ENCODE peak calls at places on chromosomes 3 and 15, in five cellular contexts. F, V, K, E and U are unnamed samples.

GRCh38 chr3:56590814-56591213 is 33.8 kb downstream of the CCDC66 start:
- ATAC-seq in E (no peak), V (no peak), F (no peak), K (no peak), U (no peak)

GRCh38 chr3:57977755-57978715 is 30.2 kb upstream of the FLNB start:
- ATAC-seq in E (no peak), F (no peak), K (peak), V (no peak), U (no peak)

GRCh38 chr3:23615068-23615467 is 190.7 kb upstream of the UBE2E1 start:
- ATAC-seq in V (no peak), K (no peak), E (no peak), F (no peak), U (no peak)

GRCh38 chr15:81211376-81211775 is 14.7 kb downstream of the IL16 start:
- ATAC-seq in V (no peak), E (no peak), F (no peak), K (no peak), U (no peak)

GRCh38 chr15:42059661-42060476 is 34.5 kb downstream of the PLA2G4D start:
- ATAC-seq in F (no peak), E (no peak), V (peak), K (peak), U (no peak)

GRCh38 chr3:166125179-166125578 is 288.0 kb upstream of the BCHE start:
- ATAC-seq in E (no peak), K (no peak), F (no peak), V (no peak), U (no peak)

GRCh38 chr3:100002599-100003350 is 111.5 kb downstream of the FILIP1L start:
- ATAC-seq in F (no peak), E (no peak), K (peak), V (peak), U (no peak)

GRCh38 chr3:59335338-59335737 is 285.5 kb upstream of the CFAP20DC start:
- ATAC-seq in K (no peak), F (no peak), V (no peak), E (no peak), U (no peak)

GRCh38 chr15:41205315-41205714 is 25.2 kb downstream of the EXD1 start:
- ATAC-seq in V (no peak), E (no peak), K (no peak), F (no peak), U (no peak)

GRCh38 chr3:139527287-139527686 is 12.3 kb downstream of the RBP1 start:
- ATAC-seq in V (no peak), E (no peak), K (no peak), F (no peak), U (no peak)

GRCh38 chr3:8319935-8320634 is 181.5 kb upstream of the LMCD1 start:
- ATAC-seq in V (peak), F (peak), E (no peak), K (no peak), U (no peak)

GRCh38 chr3:58874248-58874741 is 175.5 kb downstream of the CFAP20DC start:
- ATAC-seq in E (peak), V (peak), K (no peak), F (peak), U (peak)

GRCh38 chr15:68821190-68821897 is 649 bp upstream of the ANP32A start:
- ATAC-seq in K (peak), F (no peak), E (no peak), V (no peak), U (peak)

GRCh38 chr3:181610083-181610972 is 101.4 kb upstream of the SOX2 start:
- ATAC-seq in K (no peak), F (no peak), V (no peak), E (no peak), U (peak)

GRCh38 chr3:4754180-4755086 is 224.8 kb upstream of the BHLHE40 start:
- ATAC-seq in F (peak), K (no peak), V (peak), E (no peak), U (peak)

GRCh38 chr15:95446854-95447253 is 883.6 kb upstream of the NR2F2 start:
- ATAC-seq in K (no peak), E (peak), F (peak), V (peak), U (no peak)

GRCh38 chr3:48394391-48394790 is 22.4 kb downstream of the FBXW12 start:
- ATAC-seq in V (peak), E (no peak), K (no peak), F (peak), U (no peak)

GRCh38 chr15:50627351-50628055 is 59.1 kb downstream of the TRPM7 start:
- ATAC-seq in F (peak), V (peak), E (peak), K (no peak), U (no peak)

GRCh38 chr3:38235466-38235865 is 30.1 kb upstream of the SLC22A13 start:
- ATAC-seq in F (no peak), E (no peak), V (no peak), K (no peak), U (no peak)

GRCh38 chr15:99014803-99015676 is 7.4 kb upstream of the PGPEP1L start:
- ATAC-seq in K (peak), F (peak), E (peak), V (peak), U (peak)

GRCh38 chr15:79185199-79185598 is 94.6 kb upstream of the RASGRF1 start:
- ATAC-seq in F (no peak), K (no peak), V (no peak), E (no peak), U (no peak)

GRCh38 chr3:182910939-182911781 is 69.2 kb downstream of the DCUN1D1 start:
- ATAC-seq in E (peak), V (peak), F (peak), K (no peak), U (no peak)

GRCh38 chr3:3847994-3848970 is 49.1 kb downstream of the LRRN1 start:
- ATAC-seq in V (no peak), E (no peak), K (peak), F (no peak), U (no peak)

GRCh38 chr3:153275514-153275913 is 113.5 kb downstream of the RAP2B start:
- ATAC-seq in V (no peak), F (no peak), E (no peak), K (no peak), U (no peak)

GRCh38 chr3:11077466-11077865 is 76.8 kb upstream of the HRH1 start:
- ATAC-seq in V (no peak), K (no peak), E (no peak), F (no peak), U (no peak)

GRCh38 chr3:55485208-55485791 is 1.8 kb downstream of the WNT5A start:
- ATAC-seq in F (peak), E (peak), V (peak), K (peak), U (no peak)

GRCh38 chr3:108153451-108153981 is 62.7 kb upstream of the CD47 start:
- ATAC-seq in F (peak), V (peak), K (peak), E (peak), U (no peak)

GRCh38 chr15:60520825-60521368 is 42.0 kb upstream of the ICE2 start:
- ATAC-seq in E (peak), F (peak), V (peak), K (peak), U (peak)

GRCh38 chr15:70091649-70092461 is 5.9 kb downstream of the TLE3 start:
- ATAC-seq in E (peak), V (no peak), F (peak), K (peak), U (no peak)

GRCh38 chr3:12588674-12589054 is 31.8 kb downstream of the MKRN2 start:
- ATAC-seq in V (no peak), K (no peak), E (no peak), F (no peak), U (no peak)

GRCh38 chr15:39358441-39359041 is 222.3 kb upstream of the THBS1 start:
- ATAC-seq in E (no peak), K (peak), V (no peak), F (no peak), U (no peak)